ENCODE peak calls at places on chromosomes 11 and 22, in ten cellular contexts. B is activated T-helper 9 cell treated with anti-CD3 and anti-CD28 coated beads, Interleukin-2, amount 50 U/mL, for 16 hours; T is upper lobe of right lung; F is fibroblast of lung; N is GM12891; K is esophagus muscularis mucosa; M is fibroblast of mammary gland; Y is T-helper 17 cell; X is ureter; Q is activated T-helper 1 cell treated with anti-CD3 and anti-CD28 coated beads, Interleukin-2, amount 50 U/mL, for 16 hours. E is an unnamed sample.

GRCh38 chr22:39598017-39598965 is 27.7 kb downstream of the CACNA1I start:
- DNase-seq in M (no peak), K (no peak), X (peak), T (peak), B (peak), N (peak), F (no peak), Q (peak), Y (peak), E (no peak)

GRCh38 chr11:46721286-46721685 is 2.3 kb downstream of the F2 start:
- DNase-seq in F (no peak), K (no peak), T (no peak), X (no peak), Y (no peak), M (no peak), N (no peak), B (no peak), Q (no peak), E (no peak)

GRCh38 chr22:43861529-43861928 is 784 bp downstream of the SULT4A1 start:
- DNase-seq in F (peak), N (no peak), X (no peak), Y (no peak), Q (no peak), T (no peak), M (peak), K (no peak), B (no peak), E (no peak)

GRCh38 chr11:76233936-76234703 is 27.8 kb upstream of the WNT11 start:
- DNase-seq in K (no peak), N (peak), X (peak), F (peak), B (no peak), Y (no peak), T (peak), Q (no peak), M (peak), E (peak)

GRCh38 chr22:41401781-41402648 is 20.3 kb downstream of the TEF start:
- DNase-seq in Y (no peak), K (no peak), M (peak), Q (no peak), T (peak), X (peak), F (peak), N (no peak), B (no peak), E (peak)

GRCh38 chr22:23063539-23064380 is 6.6 kb upstream of the GNAZ start:
- DNase-seq in Y (no peak), F (no peak), M (no peak), X (peak), Q (no peak), T (peak), B (no peak), N (no peak), K (peak), E (no peak)

GRCh38 chr11:1917523-1918435 is 1.7 kb upstream of the TNNT3 start:
- DNase-seq in B (no peak), T (peak), F (no peak), N (peak), M (no peak), K (no peak), Y (no peak), Q (no peak), X (no peak), E (no peak)

GRCh38 chr22:44815099-44816070 is 63.0 kb downstream of the ARHGAP8 start:
- DNase-seq in M (no peak), Q (no peak), Y (no peak), K (no peak), N (no peak), X (no peak), T (no peak), F (peak), B (no peak), E (no peak)

GRCh38 chr11:71370895-71371673 is 77.1 kb downstream of the DHCR7 start:
- DNase-seq in Q (no peak), B (no peak), F (no peak), K (no peak), N (no peak), Y (no peak), T (no peak), X (no peak), M (no peak), E (no peak)

GRCh38 chr22:32100711-32101110 is 57.6 kb downstream of the SLC5A1 start:
- DNase-seq in B (no peak), T (no peak), Y (no peak), X (no peak), Q (no peak), K (peak), M (no peak), N (no peak), F (no peak), E (no peak)

GRCh38 chr11:76382209-76382608 is 1.1 kb downstream of the GVQW3 start:
- DNase-seq in X (no peak), N (no peak), Q (no peak), M (no peak), Y (no peak), F (no peak), B (no peak), T (no peak), K (no peak), E (no peak)

GRCh38 chr22:39003165-39003638 is 10.9 kb upstream of the APOBEC3C start:
- DNase-seq in T (peak), K (peak), B (peak), Y (peak), X (peak), M (peak), N (peak), Q (peak), F (peak), E (peak)

GRCh38 chr11:78313181-78313788 is 104.3 kb downstream of the GAB2 start:
- DNase-seq in Y (no peak), Q (no peak), M (peak), T (no peak), B (no peak), X (no peak), F (peak), K (no peak), N (no peak), E (peak)

GRCh38 chr22:25775501-25775900 is 33.5 kb downstream of the MYO18B start:
- DNase-seq in Y (no peak), T (no peak), F (peak), K (no peak), B (no peak), M (peak), X (no peak), N (no peak), Q (no peak), E (peak)

GRCh38 chr22:37174964-37175363 is 13.1 kb downstream of the C1QTNF6 start:
- DNase-seq in F (no peak), M (no peak), Q (no peak), K (no peak), T (no peak), X (no peak), N (no peak), Y (no peak), B (no peak), E (no peak)

GRCh38 chr11:69240332-69241074 is 53.5 kb upstream of the MYEOV start:
- DNase-seq in Q (no peak), M (peak), K (peak), T (no peak), N (no peak), X (peak), F (no peak), B (no peak), Y (no peak), E (peak)

GRCh38 chr11:79510948-79511347 is 70.1 kb upstream of the TENM4 start:
- DNase-seq in B (no peak), N (no peak), Y (no peak), Q (no peak), T (no peak), M (no peak), X (no peak), F (no peak), K (no peak), E (no peak)

GRCh38 chr11:1853376-1854131 is 670 bp downstream of the LSP1 start:
- DNase-seq in Y (no peak), Q (no peak), B (no peak), X (no peak), K (no peak), T (no peak), M (no peak), F (no peak), N (no peak), E (no peak)

GRCh38 chr22:29205598-29206371 is at the start of gene EMID1:
- DNase-seq in B (no peak), X (no peak), K (no peak), Q (no peak), N (no peak), M (peak), T (peak), F (peak), Y (no peak), E (peak)

GRCh38 chr11:131748146-131749050 is 378.0 kb downstream of the NTM start:
- DNase-seq in B (no peak), X (peak), N (peak), Q (no peak), K (no peak), M (peak), T (peak), F (peak), Y (no peak), E (peak)

GRCh38 chr11:69791266-69791665 is 16.1 kb upstream of the FGF4 start:
- DNase-seq in Q (no peak), K (no peak), M (peak), B (no peak), X (no peak), Y (no peak), N (no peak), F (peak), T (no peak), E (peak)

GRCh38 chr11:79431535-79431934 is 9.3 kb downstream of the TENM4 start:
- DNase-seq in M (peak), X (no peak), N (no peak), T (no peak), B (no peak), Y (no peak), Q (no peak), F (peak), K (peak), E (no peak)

GRCh38 chr11:129391350-129391749 is 15.7 kb downstream of the BARX2 start:
- DNase-seq in X (no peak), F (no peak), M (no peak), B (no peak), T (no peak), Q (no peak), N (no peak), K (peak), Y (no peak), E (no peak)

GRCh38 chr11:44269369-44270351 is 40.3 kb downstream of the ALX4 start:
- DNase-seq in B (no peak), K (no peak), Q (no peak), T (peak), X (no peak), N (no peak), F (peak), M (peak), Y (no peak), E (peak)

GRCh38 chr22:33921576-33922181 is 1.4 kb upstream of the LARGE1 start:
- DNase-seq in Q (no peak), B (no peak), M (peak), T (peak), F (peak), N (peak), X (peak), Y (peak), K (peak), E (peak)

GRCh38 chr11:76671626-76672309 is 1.2 kb upstream of the LRRC32 start:
- DNase-seq in B (no peak), M (no peak), F (no peak), Y (no peak), Q (no peak), X (no peak), T (peak), N (no peak), K (no peak), E (no peak)

GRCh38 chr11:14021738-14022137 is 59.2 kb downstream of the SPON1 start:
- DNase-seq in K (no peak), X (no peak), T (no peak), N (no peak), B (no peak), Q (no peak), Y (no peak), M (no peak), F (no peak), E (no peak)

GRCh38 chr11:124867700-124868099 is 2.5 kb downstream of the ROBO3 start:
- DNase-seq in T (no peak), B (no peak), N (peak), K (no peak), X (no peak), Y (no peak), M (peak), F (peak), Q (no peak), E (peak)

GRCh38 chr11:96384156-96384555 is 5.6 kb downstream of the CCDC82 start:
- DNase-seq in N (no peak), M (no peak), Y (no peak), T (no peak), X (no peak), K (no peak), Q (no peak), F (no peak), B (no peak), E (no peak)

GRCh38 chr22:23164091-23164490 is 16.2 kb upstream of the BCR start:
- DNase-seq in K (no peak), Q (no peak), T (no peak), Y (no peak), B (no peak), M (no peak), X (no peak), F (no peak), N (no peak), E (no peak)

GRCh38 chr11:125401746-125402145 is 94.3 kb downstream of the FEZ1 start:
- DNase-seq in Y (no peak), F (no peak), M (no peak), B (no peak), X (no peak), N (no peak), K (no peak), T (no peak), Q (no peak), E (peak)

GRCh38 chr22:21446827-21447690 is 20.1 kb upstream of the TMEM191C start:
- DNase-seq in K (no peak), X (peak), N (no peak), B (no peak), T (peak), F (no peak), Y (peak), Q (no peak), M (no peak), E (no peak)

GRCh38 chr11:10432493-10432892 is 22.6 kb upstream of the AMPD3 start:
- DNase-seq in B (no peak), K (no peak), T (no peak), Y (no peak), X (no peak), M (no peak), Q (no peak), F (no peak), N (no peak), E (no peak)

GRCh38 chr11:115215694-115216615 is 288.3 kb downstream of the CADM1 start:
- DNase-seq in B (no peak), F (no peak), T (no peak), X (no peak), Q (no peak), N (no peak), Y (no peak), M (no peak), K (no peak), E (no peak)

GRCh38 chr11:117970400-117971024 is 15.7 kb upstream of the IL10RA start:
- DNase-seq in T (peak), Y (no peak), Q (no peak), K (peak), F (no peak), M (no peak), N (no peak), B (no peak), X (peak), E (no peak)

E was measured in fibroblast of villous mesenchyme.